ENCODE peak calls at places on chromosomes 13 and 19, in seven cellular contexts. F is NCI-H1105, A is ELR, W is NCI-H2081, B is WTC11, E is HFF-Myc, P is GM12865. L is an unnamed sample.

GRCh38 chr13:28564030-28564429 is 69.1 kb upstream of the FLT1 start:
- DNase-seq in B (no peak), W (no peak), F (no peak), E (no peak), P (no peak), A (no peak), L (no peak)

GRCh38 chr19:290539-291521 is at the start of gene PLPP2:
- DNase-seq in P (no peak), A (peak), E (no peak), W (no peak), F (no peak), B (peak), L (no peak)

GRCh38 chr19:8361921-8362793 is 1.8 kb upstream of the ANGPTL4 start:
- DNase-seq in F (peak), W (no peak), A (peak), E (peak), P (no peak), B (no peak), L (peak)

GRCh38 chr19:47019431-47020041 is at the start of gene NPAS1:
- DNase-seq in W (no peak), A (no peak), B (peak), E (no peak), P (no peak), F (no peak), L (no peak)

GRCh38 chr19:43553656-43554055 is 20.7 kb downstream of the ZNF575 start:
- DNase-seq in E (no peak), F (no peak), B (no peak), P (no peak), A (no peak), W (no peak), L (no peak)

GRCh38 chr13:76210262-76210661 is 574.1 kb downstream of the LMO7 start:
- DNase-seq in W (no peak), F (peak), E (no peak), A (no peak), B (no peak), P (no peak), L (no peak)

GRCh38 chr13:73996569-73996968 is 137.6 kb downstream of the KLF12 start:
- DNase-seq in F (no peak), P (no peak), E (no peak), A (no peak), W (no peak), B (no peak), L (no peak)

GRCh38 chr19:20271215-20271926 is 104.4 kb downstream of the ZNF486 start:
- DNase-seq in W (no peak), A (no peak), F (no peak), B (no peak), E (no peak), P (no peak), L (no peak)

GRCh38 chr13:90632184-90632583 is 715.3 kb upstream of the MIR17HG start:
- DNase-seq in B (no peak), P (no peak), A (no peak), E (no peak), F (no peak), W (no peak), L (no peak)

GRCh38 chr19:5933391-5933998 is 19.4 kb downstream of the CAPS start:
- DNase-seq in B (no peak), F (no peak), A (no peak), P (no peak), E (no peak), W (no peak), L (no peak)

GRCh38 chr13:74280795-74281490 is 146.7 kb upstream of the KLF12 start:
- DNase-seq in B (no peak), P (no peak), E (no peak), A (no peak), F (no peak), W (no peak), L (no peak)

GRCh38 chr19:46201413-46202310 is 27.9 kb upstream of the IGFL1 start:
- DNase-seq in F (no peak), P (no peak), A (no peak), E (no peak), B (no peak), W (no peak), L (no peak)

GRCh38 chr19:23440207-23440606 is 44.9 kb upstream of the ZNF91 start:
- DNase-seq in A (peak), E (no peak), B (peak), P (no peak), W (no peak), F (no peak), L (peak)

GRCh38 chr13:73428137-73428536 is 369.3 kb downstream of the KLF5 start:
- DNase-seq in F (no peak), B (no peak), A (peak), E (no peak), W (no peak), P (no peak), L (no peak)

GRCh38 chr13:109241160-109241559 is 545.2 kb downstream of the IRS2 start:
- DNase-seq in F (no peak), A (no peak), B (no peak), E (no peak), W (no peak), P (no peak), L (no peak)

GRCh38 chr19:16100524-16100923 is 11.2 kb upstream of the RAB8A start:
- DNase-seq in W (no peak), F (no peak), A (no peak), B (no peak), P (no peak), E (no peak), L (no peak)

GRCh38 chr19:9673912-9674668 is 810 bp downstream of the ZNF562 start:
- DNase-seq in E (no peak), B (no peak), F (no peak), W (no peak), P (peak), A (peak), L (no peak)

GRCh38 chr13:26019881-26020535 is 31.8 kb downstream of the SHISA2 start:
- DNase-seq in E (no peak), W (no peak), A (peak), P (no peak), F (no peak), B (no peak), L (no peak)